ENCODE peak calls at places on chromosomes 11 and 22, in six cellular contexts. U, L, R, J, Y and C are unnamed samples. For H3K4me1, the result is how much of the 10 kb centered on the place peaks cover.

GRCh38 chr11:77197626-77198320 is 69.7 kb downstream of the MYO7A start:
- DNase-seq in U (no peak), L (peak), R (no peak), J (no peak), Y (no peak), C (no peak)

GRCh38 chr11:94201004-94201465 is 72.4 kb downstream of the PANX1 start:
- DNase-seq in U (no peak), L (no peak), R (no peak), J (no peak), Y (no peak), C (no peak)

GRCh38 chr11:79438631-79439429 is 2.0 kb downstream of the TENM4 start:
- DNase-seq in U (no peak), L (no peak), R (peak), J (peak), Y (no peak), C (peak)

GRCh38 chr11:112294688-112295340 is 34.2 kb upstream of the PLET1 start:
- DNase-seq in U (no peak), L (no peak), R (no peak), J (no peak), Y (no peak), C (no peak)

GRCh38 chr22:46797355-46797754 is 34.9 kb downstream of the TBC1D22A start:
- DNase-seq in U (no peak), L (peak), R (no peak), J (no peak), Y (peak), C (peak)

GRCh38 chr11:32400196-32400595 is 35.1 kb downstream of the WT1 start:
- DNase-seq in U (no peak), L (no peak), R (no peak), J (no peak), Y (no peak), C (no peak)

GRCh38 chr11:69299572-69299971 is 5.6 kb downstream of the MYEOV start:
- DNase-seq in U (no peak), L (no peak), R (no peak), J (no peak), Y (no peak), C (peak)

GRCh38 chr22:19723165-19723989 is at the start of gene GP1BB:
- DNase-seq in U (peak), L (no peak), R (no peak), J (peak), Y (no peak), C (no peak)

DNA sequence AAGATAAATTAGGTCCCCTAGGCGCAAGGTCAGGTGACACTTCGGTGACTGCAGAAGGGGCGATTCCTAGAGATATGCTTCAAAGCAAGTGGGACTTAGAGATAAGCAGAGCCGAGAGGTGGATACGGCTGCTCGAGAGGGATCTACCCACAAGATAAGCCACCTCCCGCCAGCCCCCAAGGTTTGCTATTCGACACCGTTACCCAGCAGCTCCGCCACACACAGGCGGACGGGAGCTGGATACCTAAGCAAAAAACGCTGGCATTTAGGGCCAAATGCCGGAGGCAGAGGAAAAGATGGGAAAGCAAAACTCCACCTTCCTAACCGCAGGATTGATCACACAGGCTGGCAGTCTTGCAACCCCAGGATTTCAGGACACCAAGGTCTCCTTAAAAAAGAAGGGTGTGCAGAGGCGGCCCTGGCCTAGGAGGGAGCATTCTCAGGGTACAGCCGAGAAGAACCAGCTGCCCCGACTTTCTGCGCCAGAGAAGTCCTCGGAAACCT is 709 bp downstream of the FTH1 start:
- DNase-seq in U (no peak), L (peak), R (no peak), J (no peak), Y (peak), C (peak)
- H3K4me1 ChIP-seq in U (under half), L (under half), R (under half), J (under half), Y (half or more), C (half or more)

DNA sequence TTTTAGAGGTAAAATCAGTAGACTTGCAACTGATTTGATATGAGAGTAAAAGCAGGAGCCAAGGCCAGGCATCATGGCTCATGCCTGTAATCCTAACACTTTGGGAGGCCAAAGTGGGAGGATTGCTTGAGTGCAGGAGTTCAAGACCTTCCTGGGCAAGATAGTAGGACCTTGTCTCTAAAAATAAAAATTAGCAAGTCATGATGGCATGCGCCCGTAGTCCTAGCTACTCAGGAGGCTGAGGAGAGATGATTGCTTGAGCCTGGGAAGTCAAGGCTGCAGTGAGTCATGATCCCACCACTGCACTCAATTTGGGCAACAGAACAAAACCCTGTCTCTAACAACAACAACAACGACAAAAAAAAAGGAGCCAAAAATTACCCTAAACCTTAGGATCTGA is 13.5 kb downstream of the SGSM3 start:
- DNase-seq in U (no peak), L (no peak), R (no peak), J (no peak), Y (no peak), C (no peak)
- H3K4me1 ChIP-seq in U (under half), L (under half), R (under half), J (under half), Y (half or more), C (half or more)

DNA sequence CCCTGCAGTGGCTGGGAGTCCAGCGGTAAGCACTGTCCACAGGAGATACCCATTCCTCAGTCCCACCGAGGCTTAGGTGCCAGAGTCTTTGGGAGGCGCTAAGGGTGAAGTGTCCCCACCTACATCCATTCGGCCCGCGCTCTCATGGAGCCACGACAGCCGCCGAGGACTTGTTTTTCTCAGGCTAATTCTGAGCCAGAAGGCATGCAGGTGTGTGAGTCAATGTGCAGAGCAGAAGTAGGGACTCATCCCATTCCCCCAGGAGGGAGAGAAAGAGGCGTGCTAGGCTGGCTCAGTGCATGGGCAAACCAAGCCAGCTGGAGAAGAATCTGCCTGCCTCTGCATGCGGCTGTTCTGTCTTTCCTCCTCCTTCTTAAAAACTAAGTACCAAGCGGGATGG is 46.6 kb downstream of the KCNC1 start:
- DNase-seq in U (no peak), L (peak), R (no peak), J (no peak), Y (no peak), C (no peak)
- H3K4me1 ChIP-seq in U (under half), L (under half), R (under half), J (under half), Y (under half), C (under half)

GRCh38 chr11:46286789-46287188 is 9.3 kb downstream of the CREB3L1 start:
- DNase-seq in U (no peak), L (no peak), R (no peak), J (no peak), Y (no peak), C (no peak)

GRCh38 chr11:46281374-46281831 is 3.9 kb downstream of the CREB3L1 start:
- DNase-seq in U (no peak), L (no peak), R (peak), J (peak), Y (no peak), C (no peak)

GRCh38 chr11:46285594-46286033 is 8.2 kb downstream of the CREB3L1 start:
- DNase-seq in U (no peak), L (no peak), R (no peak), J (no peak), Y (no peak), C (no peak)

GRCh38 chr11:46288451-46288850 is 11.0 kb downstream of the CREB3L1 start:
- DNase-seq in U (no peak), L (no peak), R (no peak), J (no peak), Y (no peak), C (no peak)

GRCh38 chr11:46285173-46285572 is 7.7 kb downstream of the CREB3L1 start:
- DNase-seq in U (no peak), L (no peak), R (no peak), J (no peak), Y (no peak), C (no peak)
- H3K4me1 ChIP-seq in U (under half), L (under half), R (under half), J (under half), Y (under half), C (under half)

GRCh38 chr11:67266424-67267187 is at the start of gene GRK2:
- DNase-seq in U (peak), L (peak), R (peak), J (no peak), Y (peak), C (peak)

GRCh38 chr11:67264260-67264659 is 2.0 kb upstream of the GRK2 start:
- DNase-seq in U (no peak), L (no peak), R (no peak), J (no peak), Y (no peak), C (no peak)

GRCh38 chr11:67267188-67268035 is 1.1 kb downstream of the GRK2 start:
- DNase-seq in U (peak), L (peak), R (peak), J (no peak), Y (peak), C (peak)

GRCh38 chr11:67264886-67265632 is 1.2 kb upstream of the GRK2 start:
- DNase-seq in U (no peak), L (no peak), R (no peak), J (no peak), Y (no peak), C (no peak)

DNA sequence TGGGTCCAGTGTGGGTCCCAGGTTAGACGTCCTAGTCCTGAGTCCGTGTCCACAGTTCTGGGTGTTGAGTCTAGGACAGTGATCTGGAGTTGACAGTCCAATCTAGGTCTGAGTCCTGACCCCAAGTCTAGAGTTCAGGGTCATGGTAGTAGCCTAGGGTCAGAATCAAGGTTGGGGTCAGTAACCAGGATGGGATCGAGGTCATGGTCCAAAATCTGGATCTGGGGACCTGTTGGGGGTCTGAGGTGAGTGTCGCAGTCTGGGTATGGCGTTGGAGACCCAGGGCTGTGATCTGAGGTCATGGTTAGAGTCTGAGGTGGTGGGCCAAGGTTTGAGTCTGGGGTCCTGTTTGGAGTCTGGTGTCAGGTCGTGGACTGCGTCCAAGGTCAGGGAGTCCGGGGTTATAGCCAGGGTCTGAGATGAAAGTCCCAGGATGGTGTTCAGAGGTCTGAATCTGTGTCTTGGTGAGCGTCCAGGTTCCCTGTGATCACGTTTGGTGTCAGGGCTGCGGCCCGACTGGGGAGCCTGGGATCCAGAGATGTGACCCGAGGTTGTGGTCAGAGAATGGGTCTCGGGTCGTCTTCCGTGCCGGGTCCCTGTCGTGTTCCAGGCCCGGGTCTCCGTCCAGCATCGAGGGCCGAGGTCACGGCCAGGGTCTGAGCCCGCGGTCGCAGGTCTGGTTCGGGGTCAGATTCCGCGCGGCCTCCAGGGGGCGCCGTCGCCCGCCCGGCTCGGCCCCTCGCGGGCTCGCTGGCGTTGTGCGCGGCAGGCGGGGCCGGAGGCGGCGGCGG is 445 bp upstream of the GRK2 start:
- DNase-seq in U (peak), L (peak), R (peak), J (peak), Y (peak), C (peak)
- H3K4me1 ChIP-seq in U (half or more), L (under half), R (under half), J (under half), Y (half or more), C (under half)

GRCh38 chr11:23765862-23766261 is 731.0 kb upstream of the LUZP2 start:
- DNase-seq in U (no peak), L (no peak), R (no peak), J (no peak), Y (no peak), C (no peak)

GRCh38 chr11:23767576-23767975 is 729.3 kb upstream of the LUZP2 start:
- DNase-seq in U (no peak), L (no peak), R (no peak), J (no peak), Y (no peak), C (no peak)

GRCh38 chr11:23772081-23772480 is 724.8 kb upstream of the LUZP2 start:
- DNase-seq in U (no peak), L (no peak), R (no peak), J (no peak), Y (no peak), C (no peak)

GRCh38 chr11:23764285-23764684 is 732.6 kb upstream of the LUZP2 start:
- DNase-seq in U (no peak), L (no peak), R (no peak), J (no peak), Y (no peak), C (no peak)

GRCh38 chr11:23769214-23769613 is 727.6 kb upstream of the LUZP2 start:
- DNase-seq in U (no peak), L (no peak), R (no peak), J (no peak), Y (no peak), C (no peak)
- H3K4me1 ChIP-seq in U (under half), L (under half), R (under half), J (under half), Y (under half), C (under half)